ENCODE peak calls at places on chromosome 19, in seven cellular contexts. One of them, this sample, is unnamed.

GRCh38 chr19:58003153-58003828 is 671 bp upstream of the ZNF606 start:
- DNase-seq in osteoblast: peak
- DNase-seq in kidney epithelial cell: no peak
- DNase-seq in fibroblast of the aortic adventitia: peak
- DNase-seq in fibroblast of lung: peak
- DNase-seq in psoas muscle: no peak
- DNase-seq in BE2C: no peak
- DNase-seq in this sample: no peak

GRCh38 chr19:55384576-55385235 is 614 bp upstream of the TMEM238 start:
- DNase-seq in osteoblast: no peak
- DNase-seq in kidney epithelial cell: no peak
- DNase-seq in fibroblast of the aortic adventitia: no peak
- DNase-seq in fibroblast of lung: no peak
- DNase-seq in psoas muscle: no peak
- DNase-seq in BE2C: no peak
- DNase-seq in this sample: no peak

GRCh38 chr19:3586707-3587346 is 1.5 kb downstream of the GIPC3 start:
- DNase-seq in osteoblast: peak
- DNase-seq in kidney epithelial cell: no peak
- DNase-seq in fibroblast of the aortic adventitia: no peak
- DNase-seq in fibroblast of lung: no peak
- DNase-seq in psoas muscle: no peak
- DNase-seq in BE2C: no peak
- DNase-seq in this sample: no peak

GRCh38 chr19:32877977-32878745 is 8.6 kb upstream of the SLC7A9 start:
- DNase-seq in osteoblast: no peak
- DNase-seq in kidney epithelial cell: no peak
- DNase-seq in fibroblast of the aortic adventitia: no peak
- DNase-seq in fibroblast of lung: no peak
- DNase-seq in psoas muscle: peak
- DNase-seq in BE2C: no peak
- DNase-seq in this sample: no peak

GRCh38 chr19:10510301-10510802 is 6.9 kb downstream of the S1PR5 start:
- DNase-seq in osteoblast: peak
- DNase-seq in kidney epithelial cell: no peak
- DNase-seq in fibroblast of the aortic adventitia: no peak
- DNase-seq in fibroblast of lung: no peak
- DNase-seq in psoas muscle: no peak
- DNase-seq in BE2C: peak
- DNase-seq in this sample: no peak

GRCh38 chr19:39237200-39238184 is 7.3 kb downstream of the IFNL3 start:
- DNase-seq in osteoblast: peak
- DNase-seq in kidney epithelial cell: no peak
- DNase-seq in fibroblast of the aortic adventitia: no peak
- DNase-seq in fibroblast of lung: no peak
- DNase-seq in psoas muscle: no peak
- DNase-seq in BE2C: peak
- DNase-seq in this sample: no peak

GRCh38 chr19:16372065-16372915 is 47.7 kb downstream of the KLF2 start:
- DNase-seq in osteoblast: no peak
- DNase-seq in kidney epithelial cell: no peak
- DNase-seq in fibroblast of the aortic adventitia: no peak
- DNase-seq in fibroblast of lung: no peak
- DNase-seq in psoas muscle: peak
- DNase-seq in BE2C: no peak
- DNase-seq in this sample: no peak

GRCh38 chr19:11447347-11448262 is 12.2 kb downstream of the PRKCSH start:
- DNase-seq in osteoblast: peak
- DNase-seq in kidney epithelial cell: no peak
- DNase-seq in fibroblast of the aortic adventitia: no peak
- DNase-seq in fibroblast of lung: no peak
- DNase-seq in psoas muscle: no peak
- DNase-seq in BE2C: no peak
- DNase-seq in this sample: no peak

GRCh38 chr19:7751157-7751783 is 3.9 kb upstream of the CD209 start:
- DNase-seq in osteoblast: no peak
- DNase-seq in kidney epithelial cell: no peak
- DNase-seq in fibroblast of the aortic adventitia: no peak
- DNase-seq in fibroblast of lung: no peak
- DNase-seq in psoas muscle: no peak
- DNase-seq in BE2C: no peak
- DNase-seq in this sample: no peak

GRCh38 chr19:1073063-1073955 is 6.3 kb downstream of the ARHGAP45 start:
- DNase-seq in osteoblast: no peak
- DNase-seq in kidney epithelial cell: no peak
- DNase-seq in fibroblast of the aortic adventitia: no peak
- DNase-seq in fibroblast of lung: no peak
- DNase-seq in psoas muscle: peak
- DNase-seq in BE2C: peak
- DNase-seq in this sample: no peak

GRCh38 chr19:39997595-39998216 is 846 bp downstream of the ZNF546 start:
- DNase-seq in osteoblast: no peak
- DNase-seq in kidney epithelial cell: no peak
- DNase-seq in fibroblast of the aortic adventitia: peak
- DNase-seq in fibroblast of lung: peak
- DNase-seq in psoas muscle: no peak
- DNase-seq in BE2C: no peak
- DNase-seq in this sample: no peak

GRCh38 chr19:48510421-48511268 is 990 bp downstream of the LMTK3 start:
- DNase-seq in osteoblast: peak
- DNase-seq in kidney epithelial cell: no peak
- DNase-seq in fibroblast of the aortic adventitia: peak
- DNase-seq in fibroblast of lung: peak
- DNase-seq in psoas muscle: peak
- DNase-seq in BE2C: peak
- DNase-seq in this sample: no peak

GRCh38 chr19:48512504-48513288 is 1.1 kb upstream of the LMTK3 start:
- DNase-seq in osteoblast: peak
- DNase-seq in kidney epithelial cell: no peak
- DNase-seq in fibroblast of the aortic adventitia: no peak
- DNase-seq in fibroblast of lung: no peak
- DNase-seq in psoas muscle: no peak
- DNase-seq in BE2C: no peak
- DNase-seq in this sample: no peak

GRCh38 chr19:48511321-48511731 is 309 bp downstream of the LMTK3 start:
- DNase-seq in osteoblast: no peak
- DNase-seq in kidney epithelial cell: no peak
- DNase-seq in fibroblast of the aortic adventitia: no peak
- DNase-seq in fibroblast of lung: no peak
- DNase-seq in psoas muscle: no peak
- DNase-seq in BE2C: peak
- DNase-seq in this sample: no peak

GRCh38 chr19:48513289-48514122 is 1.9 kb upstream of the LMTK3 start:
- DNase-seq in osteoblast: peak
- DNase-seq in kidney epithelial cell: no peak
- DNase-seq in fibroblast of the aortic adventitia: peak
- DNase-seq in fibroblast of lung: peak
- DNase-seq in psoas muscle: peak
- DNase-seq in BE2C: peak
- DNase-seq in this sample: no peak

DNA sequence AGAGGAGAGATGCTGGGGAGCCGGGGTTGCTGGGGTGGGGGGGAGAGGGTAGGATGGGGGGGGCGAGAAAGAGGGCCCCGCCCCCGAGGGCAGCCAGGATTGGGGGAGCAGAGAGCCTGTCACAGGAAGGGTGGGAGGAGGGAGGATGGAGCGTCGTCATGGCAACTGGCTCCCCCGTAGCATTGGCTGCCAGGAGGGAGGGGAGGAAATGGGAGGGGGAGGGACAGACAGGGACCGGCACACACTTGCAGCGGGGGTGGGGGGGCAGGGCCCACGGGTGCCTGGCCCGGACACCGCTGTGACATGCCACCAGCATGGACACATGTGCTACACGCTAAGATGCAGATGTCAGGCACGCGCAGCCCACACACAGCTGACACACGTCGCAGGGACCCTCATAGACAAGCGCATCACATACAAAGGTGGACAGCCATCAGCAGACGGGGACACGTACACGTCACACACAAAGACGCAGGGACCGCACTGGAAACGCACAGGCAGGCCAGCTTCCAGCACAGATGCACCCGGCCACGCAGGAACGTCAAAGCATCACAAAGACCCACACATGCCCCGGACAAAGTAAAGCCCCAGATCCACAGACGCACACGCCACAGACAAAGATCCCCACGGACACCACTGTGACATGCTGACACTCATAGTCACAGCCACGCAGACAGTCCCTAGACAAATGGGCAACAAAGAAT is at the start of gene LMTK3:
- DNase-seq in osteoblast: peak
- DNase-seq in kidney epithelial cell: no peak
- DNase-seq in fibroblast of the aortic adventitia: peak
- DNase-seq in fibroblast of lung: peak
- DNase-seq in psoas muscle: no peak
- DNase-seq in BE2C: peak
- DNase-seq in this sample: no peak
- H3K4me3 ChIP-seq in osteoblast: peak
- H3K4me3 ChIP-seq in kidney epithelial cell: no peak
- H3K4me3 ChIP-seq in fibroblast of the aortic adventitia: peak
- H3K4me3 ChIP-seq in fibroblast of lung: no peak
- H3K4me3 ChIP-seq in psoas muscle: peak
- H3K4me3 ChIP-seq in BE2C: peak
- H3K4me3 ChIP-seq in this sample: peak

GRCh38 chr19:17539288-17540117 is 15.9 kb upstream of the COLGALT1 start:
- DNase-seq in osteoblast: peak
- DNase-seq in kidney epithelial cell: peak
- DNase-seq in fibroblast of the aortic adventitia: peak
- DNase-seq in fibroblast of lung: peak
- DNase-seq in psoas muscle: peak
- DNase-seq in BE2C: peak
- DNase-seq in this sample: peak
- TF ChIP-seq CTCF in osteoblast: peak
- TF ChIP-seq CTCF in kidney epithelial cell: peak
- TF ChIP-seq CTCF in fibroblast of the aortic adventitia: peak
- TF ChIP-seq CTCF in fibroblast of lung: no peak
- TF ChIP-seq CTCF in psoas muscle: peak
- TF ChIP-seq CTCF in BE2C: no peak
- TF ChIP-seq CTCF in this sample: peak

GRCh38 chr19:13016628-13017305 is 21.5 kb downstream of the NFIX start:
- DNase-seq in osteoblast: peak
- DNase-seq in kidney epithelial cell: no peak
- DNase-seq in fibroblast of the aortic adventitia: peak
- DNase-seq in fibroblast of lung: no peak
- DNase-seq in psoas muscle: no peak
- DNase-seq in BE2C: no peak
- DNase-seq in this sample: no peak
- H3K4me3 ChIP-seq in osteoblast: peak
- H3K4me3 ChIP-seq in kidney epithelial cell: no peak
- H3K4me3 ChIP-seq in fibroblast of the aortic adventitia: peak
- H3K4me3 ChIP-seq in fibroblast of lung: peak
- H3K4me3 ChIP-seq in psoas muscle: peak
- H3K4me3 ChIP-seq in BE2C: no peak
- H3K4me3 ChIP-seq in this sample: no peak

GRCh38 chr19:18208098-18208951 is 4.5 kb upstream of the RAB3A start:
- DNase-seq in osteoblast: peak
- DNase-seq in kidney epithelial cell: no peak
- DNase-seq in fibroblast of the aortic adventitia: peak
- DNase-seq in fibroblast of lung: peak
- DNase-seq in psoas muscle: peak
- DNase-seq in BE2C: peak
- DNase-seq in this sample: peak
- TF ChIP-seq CTCF in osteoblast: peak
- TF ChIP-seq CTCF in kidney epithelial cell: peak
- TF ChIP-seq CTCF in fibroblast of the aortic adventitia: peak
- TF ChIP-seq CTCF in fibroblast of lung: peak
- TF ChIP-seq CTCF in psoas muscle: peak
- TF ChIP-seq CTCF in BE2C: peak
- TF ChIP-seq CTCF in this sample: peak

GRCh38 chr19:30227661-30228112 is 144.5 kb upstream of the ZNF536 start:
- DNase-seq in osteoblast: peak
- DNase-seq in kidney epithelial cell: no peak
- DNase-seq in fibroblast of the aortic adventitia: peak
- DNase-seq in fibroblast of lung: peak
- DNase-seq in psoas muscle: peak
- DNase-seq in BE2C: peak
- DNase-seq in this sample: no peak

GRCh38 chr19:30228113-30228725 is 144.0 kb upstream of the ZNF536 start:
- DNase-seq in osteoblast: no peak
- DNase-seq in kidney epithelial cell: no peak
- DNase-seq in fibroblast of the aortic adventitia: no peak
- DNase-seq in fibroblast of lung: no peak
- DNase-seq in psoas muscle: no peak
- DNase-seq in BE2C: peak
- DNase-seq in this sample: no peak

GRCh38 chr19:30231408-30232318 is 140.5 kb upstream of the ZNF536 start:
- DNase-seq in osteoblast: no peak
- DNase-seq in kidney epithelial cell: no peak
- DNase-seq in fibroblast of the aortic adventitia: no peak
- DNase-seq in fibroblast of lung: no peak
- DNase-seq in psoas muscle: no peak
- DNase-seq in BE2C: no peak
- DNase-seq in this sample: no peak

GRCh38 chr19:30228726-30229523 is 143.3 kb upstream of the ZNF536 start:
- DNase-seq in osteoblast: peak
- DNase-seq in kidney epithelial cell: no peak
- DNase-seq in fibroblast of the aortic adventitia: peak
- DNase-seq in fibroblast of lung: no peak
- DNase-seq in psoas muscle: no peak
- DNase-seq in BE2C: peak
- DNase-seq in this sample: no peak

DNA sequence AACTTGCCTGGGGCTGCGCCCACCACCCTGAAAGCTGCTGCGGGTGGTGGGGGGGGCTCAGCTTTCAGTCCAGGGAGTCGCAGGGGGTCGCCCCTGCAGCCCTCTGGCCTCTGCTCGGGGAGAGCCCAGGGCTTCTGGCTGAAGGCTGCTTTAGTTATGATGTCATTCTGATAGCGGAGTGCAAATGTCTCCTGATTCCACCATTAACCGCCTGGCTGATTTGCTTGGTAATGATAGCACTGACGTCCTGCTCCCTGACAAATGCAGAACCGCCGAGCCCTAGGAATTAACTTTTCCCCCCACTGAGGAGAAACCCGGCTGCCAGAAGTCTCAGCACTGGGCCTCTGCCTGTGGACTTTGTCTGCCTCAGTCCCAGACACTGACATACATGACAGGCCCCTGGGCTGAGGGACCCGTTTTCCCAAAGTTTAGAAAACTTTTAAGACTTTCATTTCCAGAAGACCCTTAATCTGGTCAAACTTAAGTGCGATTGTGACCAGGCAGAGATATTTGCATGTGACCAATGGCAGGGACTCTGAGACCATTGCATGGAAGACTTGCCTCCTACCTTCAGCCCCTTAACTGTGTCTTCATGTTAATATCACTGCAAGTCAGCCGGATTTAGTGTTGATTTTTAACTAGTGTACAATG is 142.5 kb upstream of the ZNF536 start:
- DNase-seq in osteoblast: no peak
- DNase-seq in kidney epithelial cell: no peak
- DNase-seq in fibroblast of the aortic adventitia: no peak
- DNase-seq in fibroblast of lung: no peak
- DNase-seq in psoas muscle: no peak
- DNase-seq in BE2C: peak
- DNase-seq in this sample: no peak
- H3K4me3 ChIP-seq in osteoblast: no peak
- H3K4me3 ChIP-seq in kidney epithelial cell: no peak
- H3K4me3 ChIP-seq in fibroblast of the aortic adventitia: no peak
- H3K4me3 ChIP-seq in fibroblast of lung: no peak
- H3K4me3 ChIP-seq in psoas muscle: no peak
- H3K4me3 ChIP-seq in BE2C: peak
- H3K4me3 ChIP-seq in this sample: no peak